ENCODE peak calls at places on chromosome 1, in five cellular contexts. One of them, this sample, is unnamed.

GRCh38 chr1:8856689-8857412 is 21.6 kb downstream of the ENO1 start:
- DNase-seq in GM04504: no peak
- DNase-seq in activated T-cell treated with anti-CD3 and anti-CD28 coated beads for 1 hour: no peak
- DNase-seq in GM13977: no peak
- DNase-seq in MV-4-11: no peak
- DNase-seq in this sample: no peak

GRCh38 chr1:37471345-37472231 is 2.8 kb upstream of the ZC3H12A start:
- DNase-seq in GM04504: peak
- DNase-seq in activated T-cell treated with anti-CD3 and anti-CD28 coated beads for 1 hour: no peak
- DNase-seq in GM13977: no peak
- DNase-seq in MV-4-11: peak
- DNase-seq in this sample: no peak

GRCh38 chr1:110957798-110958197 is 5.9 kb downstream of the LRIF1 start:
- DNase-seq in GM04504: no peak
- DNase-seq in activated T-cell treated with anti-CD3 and anti-CD28 coated beads for 1 hour: no peak
- DNase-seq in GM13977: no peak
- DNase-seq in MV-4-11: no peak
- DNase-seq in this sample: no peak

GRCh38 chr1:81877940-81878339 is 77.2 kb downstream of the ADGRL2 start:
- DNase-seq in GM04504: no peak
- DNase-seq in activated T-cell treated with anti-CD3 and anti-CD28 coated beads for 1 hour: no peak
- DNase-seq in GM13977: no peak
- DNase-seq in MV-4-11: no peak
- DNase-seq in this sample: no peak

GRCh38 chr1:241828576-241828975 is 19.4 kb upstream of the EXO1 start:
- DNase-seq in GM04504: no peak
- DNase-seq in activated T-cell treated with anti-CD3 and anti-CD28 coated beads for 1 hour: no peak
- DNase-seq in GM13977: no peak
- DNase-seq in MV-4-11: no peak
- DNase-seq in this sample: no peak

GRCh38 chr1:181855380-181855779 is 206.1 kb downstream of the ZNF648 start:
- DNase-seq in GM04504: no peak
- DNase-seq in activated T-cell treated with anti-CD3 and anti-CD28 coated beads for 1 hour: no peak
- DNase-seq in GM13977: no peak
- DNase-seq in MV-4-11: no peak
- DNase-seq in this sample: no peak

GRCh38 chr1:31753623-31754349 is 10.4 kb downstream of the ADGRB2 start:
- DNase-seq in GM04504: no peak
- DNase-seq in activated T-cell treated with anti-CD3 and anti-CD28 coated beads for 1 hour: no peak
- DNase-seq in GM13977: no peak
- DNase-seq in MV-4-11: no peak
- DNase-seq in this sample: peak

GRCh38 chr1:201904579-201904978 is 15.9 kb downstream of the SHISA4 start:
- DNase-seq in GM04504: peak
- DNase-seq in activated T-cell treated with anti-CD3 and anti-CD28 coated beads for 1 hour: no peak
- DNase-seq in GM13977: no peak
- DNase-seq in MV-4-11: no peak
- DNase-seq in this sample: no peak

GRCh38 chr1:205749826-205750682 is at the start of gene NUCKS1:
- DNase-seq in GM04504: peak
- DNase-seq in activated T-cell treated with anti-CD3 and anti-CD28 coated beads for 1 hour: peak
- DNase-seq in GM13977: peak
- DNase-seq in MV-4-11: peak
- DNase-seq in this sample: peak

GRCh38 chr1:5945445-5945844 is 46.8 kb downstream of the NPHP4 start:
- DNase-seq in GM04504: no peak
- DNase-seq in activated T-cell treated with anti-CD3 and anti-CD28 coated beads for 1 hour: no peak
- DNase-seq in GM13977: no peak
- DNase-seq in MV-4-11: no peak
- DNase-seq in this sample: no peak

GRCh38 chr1:236336084-236336483 is 54.3 kb upstream of the ERO1B start:
- DNase-seq in GM04504: no peak
- DNase-seq in activated T-cell treated with anti-CD3 and anti-CD28 coated beads for 1 hour: no peak
- DNase-seq in GM13977: no peak
- DNase-seq in MV-4-11: no peak
- DNase-seq in this sample: no peak

GRCh38 chr1:245183429-245183828 is 28.6 kb downstream of the KIF26B start:
- DNase-seq in GM04504: no peak
- DNase-seq in activated T-cell treated with anti-CD3 and anti-CD28 coated beads for 1 hour: no peak
- DNase-seq in GM13977: no peak
- DNase-seq in MV-4-11: no peak
- DNase-seq in this sample: no peak

GRCh38 chr1:226491093-226491850 is 57.3 kb upstream of the STUM start:
- DNase-seq in GM04504: no peak
- DNase-seq in activated T-cell treated with anti-CD3 and anti-CD28 coated beads for 1 hour: no peak
- DNase-seq in GM13977: no peak
- DNase-seq in MV-4-11: no peak
- DNase-seq in this sample: no peak

GRCh38 chr1:1254667-1254998 is 8.1 kb upstream of the C1QTNF12 start:
- DNase-seq in GM04504: no peak
- DNase-seq in activated T-cell treated with anti-CD3 and anti-CD28 coated beads for 1 hour: no peak
- DNase-seq in GM13977: no peak
- DNase-seq in MV-4-11: no peak
- DNase-seq in this sample: no peak

GRCh38 chr1:230120949-230121381 is 53.9 kb downstream of the GALNT2 start:
- DNase-seq in GM04504: no peak
- DNase-seq in activated T-cell treated with anti-CD3 and anti-CD28 coated beads for 1 hour: no peak
- DNase-seq in GM13977: no peak
- DNase-seq in MV-4-11: no peak
- DNase-seq in this sample: no peak

GRCh38 chr1:160748877-160749269 is 9.8 kb downstream of the SLAMF7 start:
- DNase-seq in GM04504: no peak
- DNase-seq in activated T-cell treated with anti-CD3 and anti-CD28 coated beads for 1 hour: no peak
- DNase-seq in GM13977: no peak
- DNase-seq in MV-4-11: peak
- DNase-seq in this sample: no peak

GRCh38 chr1:63592536-63593302 is 492 bp upstream of the PGM1 start:
- DNase-seq in GM04504: no peak
- DNase-seq in activated T-cell treated with anti-CD3 and anti-CD28 coated beads for 1 hour: no peak
- DNase-seq in GM13977: no peak
- DNase-seq in MV-4-11: no peak
- DNase-seq in this sample: no peak

This sample was measured in NCI-H2107.